ENCODE peak calls at places on chromosomes 4 and X, in four cellular contexts. Y is neuronal stem cell, A is neural progenitor cell, E is IMR-90. B is an unnamed sample.

GRCh38 chr4:71025654-71026053 is 32.2 kb downstream of the DCK start:
- DNase-seq in Y (no peak), E (no peak), A (no peak), B (no peak)

GRCh38 chr4:110626532-110627153 is 3.8 kb upstream of the PITX2 start:
- DNase-seq in E (no peak), A (no peak), Y (no peak), B (no peak)

GRCh38 chr4:52946811-52947210 is 84.7 kb downstream of the RASL11B start:
- DNase-seq in E (no peak), Y (no peak), A (peak), B (peak)

GRCh38 chr4:82711158-82711785 is 87.3 kb downstream of the SCD5 start:
- DNase-seq in A (no peak), Y (no peak), E (no peak), B (no peak)

GRCh38 chr4:41119867-41120295 is 94.5 kb downstream of the APBB2 start:
- DNase-seq in A (no peak), Y (no peak), E (no peak), B (peak)

GRCh38 chrX:51894697-51895336 is 1.4 kb downstream of the MAGED1 start:
- DNase-seq in Y (no peak), E (peak), A (peak), B (peak)

GRCh38 chr4:119041951-119042560 is 93.6 kb upstream of the MYOZ2 start:
- DNase-seq in A (peak), Y (peak), E (peak), B (no peak)

GRCh38 chrX:108537005-108537404 is 97.4 kb downstream of the COL4A5 start:
- DNase-seq in Y (peak), A (peak), E (peak), B (no peak)

GRCh38 chr4:152454398-152455011 is 81.4 kb downstream of the FBXW7 start:
- DNase-seq in E (peak), A (no peak), Y (no peak), B (no peak)

GRCh38 chr4:106986486-106986885 is 49.6 kb downstream of the DKK2 start:
- DNase-seq in A (no peak), Y (no peak), E (no peak), B (no peak)

GRCh38 chr4:102514298-102514964 is 13.3 kb downstream of the NFKB1 start:
- DNase-seq in Y (no peak), E (no peak), A (no peak), B (no peak)

GRCh38 chr4:102518703-102519131 is 17.6 kb downstream of the NFKB1 start:
- DNase-seq in E (no peak), A (peak), Y (no peak), B (no peak)

GRCh38 chr4:102519925-102520324 is 18.8 kb downstream of the NFKB1 start:
- DNase-seq in E (no peak), Y (no peak), A (no peak), B (no peak)

GRCh38 chr4:102521570-102522553 is 20.7 kb downstream of the NFKB1 start:
- DNase-seq in E (no peak), Y (no peak), A (no peak), B (no peak)

DNA sequence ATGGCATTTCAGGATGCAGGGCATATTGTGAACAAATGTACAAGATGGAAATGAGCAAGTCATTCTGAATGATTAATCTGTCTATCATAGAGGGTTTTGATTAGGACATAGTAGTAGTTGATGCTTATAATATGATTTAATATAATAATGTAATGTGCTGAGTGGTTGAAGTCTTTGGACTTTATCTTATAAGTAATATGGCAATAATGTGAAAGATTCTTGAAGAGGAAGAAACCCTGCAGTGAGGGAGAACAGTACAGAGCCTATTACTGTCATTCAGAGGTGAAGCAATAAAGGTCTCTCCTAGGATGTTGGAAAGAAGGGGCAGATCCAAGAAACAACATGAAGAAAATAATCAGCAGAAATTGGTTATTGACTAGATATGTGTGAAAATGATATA is 16.6 kb downstream of the NFKB1 start:
- DNase-seq in E (no peak), Y (no peak), A (no peak), B (no peak)
- H3K27ac ChIP-seq in E (no peak), Y (no peak), A (no peak), B (no peak)

GRCh38 chrX:53262918-53263394 is 18.4 kb downstream of the IQSEC2 start:
- DNase-seq in E (peak), A (no peak), Y (no peak), B (no peak)

GRCh38 chrX:53261573-53261972 is 19.8 kb downstream of the IQSEC2 start:
- DNase-seq in A (no peak), Y (no peak), E (no peak), B (no peak)

GRCh38 chrX:53263597-53264094 is 17.7 kb downstream of the IQSEC2 start:
- DNase-seq in E (peak), A (no peak), Y (no peak), B (no peak)

GRCh38 chrX:53262189-53262917 is 19.0 kb downstream of the IQSEC2 start:
- DNase-seq in E (no peak), A (no peak), Y (no peak), B (no peak)

DNA sequence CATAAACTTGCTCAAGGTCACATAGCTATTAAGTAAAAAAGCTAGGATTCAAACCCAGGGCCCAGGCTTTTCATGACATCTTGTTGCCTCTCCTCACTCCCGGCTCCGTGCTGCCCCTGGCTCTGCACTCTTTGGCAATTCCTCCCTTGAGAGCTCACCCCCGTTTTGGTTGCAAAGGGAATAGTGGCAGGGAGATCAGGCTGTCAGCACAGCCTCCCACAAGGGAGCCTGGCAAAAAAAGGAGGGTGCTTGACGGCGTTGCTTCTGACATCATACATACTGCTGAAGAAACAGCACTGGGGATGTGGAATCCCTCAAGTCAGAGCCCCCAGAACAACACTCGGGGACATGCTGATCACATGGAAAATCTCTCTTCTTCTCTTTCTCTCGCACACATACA is 20.5 kb downstream of the IQSEC2 start:
- DNase-seq in Y (no peak), E (no peak), A (no peak), B (no peak)
- H3K27ac ChIP-seq in Y (no peak), E (no peak), A (no peak), B (no peak)

GRCh38 chr4:173505924-173506779 is 23.9 kb downstream of the HAND2 start:
- DNase-seq in E (peak), Y (no peak), A (peak), B (peak)
- H3K27ac ChIP-seq in E (no peak), Y (no peak), A (no peak), B (peak)

GRCh38 chr4:147789596-147789995 is 57.7 kb downstream of the ARHGAP10 start:
- DNase-seq in E (peak), Y (no peak), A (no peak), B (no peak)

GRCh38 chr4:147786531-147786930 is 54.6 kb downstream of the ARHGAP10 start:
- DNase-seq in Y (no peak), E (no peak), A (no peak), B (no peak)

GRCh38 chr4:147786031-147786430 is 54.1 kb downstream of the ARHGAP10 start:
- DNase-seq in E (no peak), A (no peak), Y (no peak), B (no peak)

GRCh38 chr4:147788791-147789190 is 56.9 kb downstream of the ARHGAP10 start:
- DNase-seq in A (no peak), Y (no peak), E (peak), B (no peak)

GRCh38 chr4:147787204-147787603 is 55.3 kb downstream of the ARHGAP10 start:
- DNase-seq in E (peak), Y (no peak), A (no peak), B (no peak)
- H3K27ac ChIP-seq in E (no peak), Y (no peak), A (no peak), B (no peak)

DNA sequence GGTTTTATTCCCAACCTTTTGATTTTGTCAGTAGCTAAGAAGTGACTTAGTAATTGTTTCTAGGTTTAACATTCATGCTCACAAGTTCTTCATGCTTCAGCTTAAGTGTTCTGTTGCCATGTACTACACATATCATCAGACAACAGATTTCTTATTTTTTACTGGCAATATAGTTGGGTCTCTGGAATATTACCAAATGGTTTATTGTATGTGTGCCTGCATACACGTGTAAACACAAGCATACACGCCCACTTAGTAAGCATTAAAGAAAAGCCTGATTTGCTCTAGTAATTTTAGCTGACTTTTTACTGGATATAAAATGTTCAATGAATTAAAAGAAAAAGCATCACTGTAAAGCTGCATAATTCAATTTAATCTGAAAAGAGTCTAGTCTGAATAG is 199.8 kb downstream of the CAMK2D start:
- DNase-seq in Y (no peak), A (no peak), E (no peak), B (no peak)
- H3K27ac ChIP-seq in Y (no peak), A (no peak), E (no peak), B (no peak)

GRCh38 chrX:100643212-100643611 is 787 bp upstream of the SRPX2 start:
- DNase-seq in Y (no peak), A (no peak), E (no peak), B (no peak)

GRCh38 chrX:100647739-100648138 is 3.7 kb downstream of the SRPX2 start:
- DNase-seq in Y (no peak), E (no peak), A (no peak), B (no peak)

GRCh38 chrX:100643943-100644587 is at the start of gene SRPX2:
- DNase-seq in Y (no peak), E (peak), A (no peak), B (peak)

GRCh38 chrX:100647095-100647494 is 3.1 kb downstream of the SRPX2 start:
- DNase-seq in A (no peak), E (no peak), Y (no peak), B (no peak)

DNA sequence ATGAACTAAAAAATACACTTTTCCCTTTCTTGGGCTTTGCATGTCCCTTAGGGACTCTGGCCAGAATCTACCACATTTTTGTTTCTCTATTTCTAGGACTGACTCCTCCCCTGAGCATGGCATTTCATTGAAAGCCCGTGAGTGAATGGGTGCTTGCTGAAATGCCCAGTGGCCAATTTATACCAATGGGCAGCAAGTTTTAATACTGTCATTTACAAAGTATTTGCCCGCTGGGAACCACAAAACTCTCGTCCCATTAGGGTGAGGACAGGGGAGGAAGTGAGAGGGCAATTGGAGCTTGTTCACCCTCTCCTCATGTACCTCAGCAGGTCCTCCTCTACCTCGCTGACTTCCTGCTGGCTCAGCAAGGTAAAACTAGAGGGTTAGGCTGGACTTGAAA is 1.1 kb downstream of the SRPX2 start:
- DNase-seq in A (no peak), Y (no peak), E (no peak), B (no peak)
- H3K27ac ChIP-seq in A (no peak), Y (no peak), E (peak), B (no peak)

GRCh38 chr4:6095023-6095817 is 77.0 kb upstream of the C4orf50 start:
- DNase-seq in A (no peak), E (peak), Y (no peak), B (no peak)

GRCh38 chr4:6093671-6094070 is 75.4 kb upstream of the C4orf50 start:
- DNase-seq in E (no peak), A (no peak), Y (no peak), B (no peak)

GRCh38 chr4:6092971-6093370 is 74.7 kb upstream of the C4orf50 start:
- DNase-seq in Y (no peak), E (no peak), A (no peak), B (no peak)

GRCh38 chr4:6090936-6091335 is 72.7 kb upstream of the C4orf50 start:
- DNase-seq in E (no peak), A (no peak), Y (no peak), B (no peak)

DNA sequence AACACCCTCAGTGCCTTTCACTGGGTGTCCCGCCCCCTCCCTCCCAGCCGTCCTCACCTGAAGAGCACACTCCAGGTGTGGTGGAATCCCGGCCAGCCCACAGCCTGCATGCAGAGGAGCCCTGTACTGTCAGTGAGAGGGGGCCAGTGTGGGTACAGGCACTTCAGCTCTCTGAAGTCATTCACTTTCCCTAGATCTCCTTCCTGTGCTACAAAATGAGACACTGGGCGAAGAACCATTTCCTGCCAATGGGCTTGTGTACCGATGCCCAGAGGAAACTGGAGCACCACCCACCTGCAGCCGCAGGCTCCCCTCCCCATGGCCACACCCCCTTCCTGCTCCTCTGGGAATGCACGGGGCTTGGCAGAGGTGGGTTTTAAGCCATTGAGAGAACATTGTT is 73.9 kb upstream of the C4orf50 start:
- DNase-seq in E (no peak), Y (no peak), A (no peak), B (no peak)
- H3K27ac ChIP-seq in E (no peak), Y (no peak), A (no peak), B (no peak)

DNA sequence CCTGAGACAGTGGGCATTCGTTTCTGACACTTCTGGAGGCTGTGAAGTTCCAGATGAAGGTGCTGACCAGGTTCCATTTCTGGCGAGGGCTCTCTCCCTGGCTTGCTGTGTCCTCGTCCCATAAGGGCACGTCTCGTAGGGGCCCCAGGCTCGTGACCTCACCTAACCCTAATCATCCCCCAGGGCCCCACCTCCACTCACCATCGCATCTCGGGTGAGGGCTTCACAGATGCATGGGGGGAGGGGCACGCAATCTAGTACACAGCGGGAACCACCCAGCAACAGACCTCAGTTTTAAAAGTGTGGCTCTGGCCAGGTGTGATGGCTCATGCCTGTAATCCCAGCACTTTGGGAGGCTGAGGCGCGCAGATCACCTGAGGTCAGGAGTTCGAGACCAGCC is 22.1 kb downstream of the PDE6B start:
- DNase-seq in Y (no peak), A (no peak), E (no peak), B (no peak)
- H3K27ac ChIP-seq in Y (no peak), A (no peak), E (no peak), B (no peak)

GRCh38 chr4:81512371-81512770 is 40.7 kb upstream of the RASGEF1B start:
- DNase-seq in A (no peak), E (no peak), Y (no peak), B (no peak)

GRCh38 chr4:81510643-81511189 is 39.0 kb upstream of the RASGEF1B start:
- DNase-seq in Y (no peak), E (no peak), A (no peak), B (no peak)

GRCh38 chr4:81507530-81507929 is 35.8 kb upstream of the RASGEF1B start:
- DNase-seq in E (no peak), Y (no peak), A (no peak), B (no peak)

GRCh38 chr4:81508786-81509574 is 37.3 kb upstream of the RASGEF1B start:
- DNase-seq in A (no peak), E (no peak), Y (no peak), B (no peak)

GRCh38 chr4:81509822-81510221 is 38.1 kb upstream of the RASGEF1B start:
- DNase-seq in A (no peak), E (no peak), Y (no peak), B (no peak)
- H3K27ac ChIP-seq in A (no peak), E (no peak), Y (no peak), B (no peak)

GRCh38 chr4:92433272-92433758 is 129.5 kb downstream of the GRID2 start:
- DNase-seq in Y (no peak), E (no peak), A (no peak), B (no peak)
- H3K27ac ChIP-seq in Y (no peak), E (no peak), A (no peak), B (no peak)